ENCODE peak calls at places on chromosomes 5 and 9, in eight cellular contexts. One of them, this sample, is unnamed.

GRCh38 chr5:141822134-141822533 is 56.1 kb downstream of the PCDH1 start:
- DNase-seq in pancreas: no peak
- DNase-seq in activated naive CD4-positive, alpha-beta T cell treated with anti-CD3 and anti-CD28 coated beads for 36 hours: no peak
- DNase-seq in mucosa of descending colon: no peak
- DNase-seq in NCI-H2081: no peak
- DNase-seq in RKO: no peak
- DNase-seq in Calu3: no peak
- DNase-seq in SJSA1: no peak
- DNase-seq in this sample: no peak

GRCh38 chr9:35272989-35273388 is 111.2 kb downstream of the UNC13B start:
- DNase-seq in pancreas: no peak
- DNase-seq in activated naive CD4-positive, alpha-beta T cell treated with anti-CD3 and anti-CD28 coated beads for 36 hours: no peak
- DNase-seq in mucosa of descending colon: no peak
- DNase-seq in NCI-H2081: no peak
- DNase-seq in RKO: peak
- DNase-seq in Calu3: no peak
- DNase-seq in SJSA1: no peak
- DNase-seq in this sample: no peak

GRCh38 chr5:134892282-134892681 is 12.6 kb upstream of the PCBD2 start:
- DNase-seq in pancreas: no peak
- DNase-seq in activated naive CD4-positive, alpha-beta T cell treated with anti-CD3 and anti-CD28 coated beads for 36 hours: no peak
- DNase-seq in mucosa of descending colon: no peak
- DNase-seq in NCI-H2081: no peak
- DNase-seq in RKO: no peak
- DNase-seq in Calu3: no peak
- DNase-seq in SJSA1: no peak
- DNase-seq in this sample: no peak

GRCh38 chr9:6034954-6035353 is 19.5 kb upstream of the RANBP6 start:
- DNase-seq in pancreas: no peak
- DNase-seq in activated naive CD4-positive, alpha-beta T cell treated with anti-CD3 and anti-CD28 coated beads for 36 hours: no peak
- DNase-seq in mucosa of descending colon: no peak
- DNase-seq in NCI-H2081: no peak
- DNase-seq in RKO: peak
- DNase-seq in Calu3: no peak
- DNase-seq in SJSA1: no peak
- DNase-seq in this sample: no peak

GRCh38 chr9:76845254-76845653 is 60.7 kb downstream of the PRUNE2 start:
- DNase-seq in pancreas: no peak
- DNase-seq in activated naive CD4-positive, alpha-beta T cell treated with anti-CD3 and anti-CD28 coated beads for 36 hours: no peak
- DNase-seq in mucosa of descending colon: no peak
- DNase-seq in NCI-H2081: peak
- DNase-seq in RKO: no peak
- DNase-seq in Calu3: no peak
- DNase-seq in SJSA1: no peak
- DNase-seq in this sample: no peak

GRCh38 chr9:123406016-123406415 is 50.0 kb downstream of the CRB2 start:
- DNase-seq in pancreas: no peak
- DNase-seq in activated naive CD4-positive, alpha-beta T cell treated with anti-CD3 and anti-CD28 coated beads for 36 hours: no peak
- DNase-seq in mucosa of descending colon: no peak
- DNase-seq in NCI-H2081: no peak
- DNase-seq in RKO: no peak
- DNase-seq in Calu3: no peak
- DNase-seq in SJSA1: no peak
- DNase-seq in this sample: no peak

GRCh38 chr9:89380437-89381307 is 62.4 kb downstream of the SECISBP2 start:
- DNase-seq in pancreas: no peak
- DNase-seq in activated naive CD4-positive, alpha-beta T cell treated with anti-CD3 and anti-CD28 coated beads for 36 hours: no peak
- DNase-seq in mucosa of descending colon: no peak
- DNase-seq in NCI-H2081: no peak
- DNase-seq in RKO: no peak
- DNase-seq in Calu3: no peak
- DNase-seq in SJSA1: no peak
- DNase-seq in this sample: no peak

GRCh38 chr5:154352960-154353548 is 92.7 kb upstream of the SAP30L start:
- DNase-seq in pancreas: no peak
- DNase-seq in activated naive CD4-positive, alpha-beta T cell treated with anti-CD3 and anti-CD28 coated beads for 36 hours: no peak
- DNase-seq in mucosa of descending colon: no peak
- DNase-seq in NCI-H2081: no peak
- DNase-seq in RKO: no peak
- DNase-seq in Calu3: no peak
- DNase-seq in SJSA1: peak
- DNase-seq in this sample: no peak

GRCh38 chr5:155587458-155587857 is 573.9 kb downstream of the KIF4B start:
- DNase-seq in pancreas: no peak
- DNase-seq in activated naive CD4-positive, alpha-beta T cell treated with anti-CD3 and anti-CD28 coated beads for 36 hours: no peak
- DNase-seq in mucosa of descending colon: no peak
- DNase-seq in NCI-H2081: peak
- DNase-seq in RKO: no peak
- DNase-seq in Calu3: no peak
- DNase-seq in SJSA1: no peak
- DNase-seq in this sample: no peak

GRCh38 chr9:128706671-128707381 is 4.5 kb downstream of the PKN3 start:
- DNase-seq in pancreas: peak
- DNase-seq in activated naive CD4-positive, alpha-beta T cell treated with anti-CD3 and anti-CD28 coated beads for 36 hours: no peak
- DNase-seq in mucosa of descending colon: no peak
- DNase-seq in NCI-H2081: no peak
- DNase-seq in RKO: no peak
- DNase-seq in Calu3: no peak
- DNase-seq in SJSA1: no peak
- DNase-seq in this sample: no peak

GRCh38 chr9:104099630-104100029 is 5.5 kb downstream of the SMC2 start:
- DNase-seq in pancreas: no peak
- DNase-seq in activated naive CD4-positive, alpha-beta T cell treated with anti-CD3 and anti-CD28 coated beads for 36 hours: no peak
- DNase-seq in mucosa of descending colon: no peak
- DNase-seq in NCI-H2081: no peak
- DNase-seq in RKO: no peak
- DNase-seq in Calu3: no peak
- DNase-seq in SJSA1: no peak
- DNase-seq in this sample: no peak

GRCh38 chr9:12770261-12770660 is 4.6 kb upstream of the LURAP1L start:
- DNase-seq in pancreas: no peak
- DNase-seq in activated naive CD4-positive, alpha-beta T cell treated with anti-CD3 and anti-CD28 coated beads for 36 hours: no peak
- DNase-seq in mucosa of descending colon: no peak
- DNase-seq in NCI-H2081: no peak
- DNase-seq in RKO: no peak
- DNase-seq in Calu3: no peak
- DNase-seq in SJSA1: no peak
- DNase-seq in this sample: no peak

GRCh38 chr9:22158983-22159382 is 149.9 kb upstream of the CDKN2B start:
- DNase-seq in pancreas: no peak
- DNase-seq in activated naive CD4-positive, alpha-beta T cell treated with anti-CD3 and anti-CD28 coated beads for 36 hours: no peak
- DNase-seq in mucosa of descending colon: peak
- DNase-seq in NCI-H2081: no peak
- DNase-seq in RKO: peak
- DNase-seq in Calu3: peak
- DNase-seq in SJSA1: no peak
- DNase-seq in this sample: peak

GRCh38 chr5:78008356-78008967 is 232.3 kb upstream of the TBCA start:
- DNase-seq in pancreas: no peak
- DNase-seq in activated naive CD4-positive, alpha-beta T cell treated with anti-CD3 and anti-CD28 coated beads for 36 hours: peak
- DNase-seq in mucosa of descending colon: peak
- DNase-seq in NCI-H2081: peak
- DNase-seq in RKO: peak
- DNase-seq in Calu3: peak
- DNase-seq in SJSA1: peak
- DNase-seq in this sample: no peak

GRCh38 chr9:114102484-114102883 is 3.4 kb upstream of the KIF12 start:
- DNase-seq in pancreas: no peak
- DNase-seq in activated naive CD4-positive, alpha-beta T cell treated with anti-CD3 and anti-CD28 coated beads for 36 hours: no peak
- DNase-seq in mucosa of descending colon: no peak
- DNase-seq in NCI-H2081: no peak
- DNase-seq in RKO: no peak
- DNase-seq in Calu3: no peak
- DNase-seq in SJSA1: no peak
- DNase-seq in this sample: no peak

GRCh38 chr5:172114875-172115422 is 73.1 kb downstream of the STK10 start:
- DNase-seq in pancreas: peak
- DNase-seq in activated naive CD4-positive, alpha-beta T cell treated with anti-CD3 and anti-CD28 coated beads for 36 hours: peak
- DNase-seq in mucosa of descending colon: peak
- DNase-seq in NCI-H2081: no peak
- DNase-seq in RKO: no peak
- DNase-seq in Calu3: no peak
- DNase-seq in SJSA1: no peak
- DNase-seq in this sample: peak

GRCh38 chr9:75239176-75239575 is 150.9 kb downstream of the OSTF1 start:
- DNase-seq in pancreas: no peak
- DNase-seq in activated naive CD4-positive, alpha-beta T cell treated with anti-CD3 and anti-CD28 coated beads for 36 hours: no peak
- DNase-seq in mucosa of descending colon: no peak
- DNase-seq in NCI-H2081: peak
- DNase-seq in RKO: peak
- DNase-seq in Calu3: no peak
- DNase-seq in SJSA1: no peak
- DNase-seq in this sample: no peak

GRCh38 chr9:22008662-22009562 is at the start of gene CDKN2B:
- DNase-seq in pancreas: peak
- DNase-seq in activated naive CD4-positive, alpha-beta T cell treated with anti-CD3 and anti-CD28 coated beads for 36 hours: peak
- DNase-seq in mucosa of descending colon: peak
- DNase-seq in NCI-H2081: peak
- DNase-seq in RKO: peak
- DNase-seq in Calu3: peak
- DNase-seq in SJSA1: peak
- DNase-seq in this sample: peak